ENCODE peak calls at places on chromosomes 5 and 9, in six cellular contexts. R is NCI-H146; Z is GM12865; Q is stimulated activated CD4-positive, alpha-beta T cell treated with anti-CD3 and anti-CD28 coated beads, Interleukin-1b, Interleukin-23, amount 100 ng/mL, for 4 hours; B is body of pancreas; L is activated T-cell treated with anti-CD3 and anti-CD28 coated beads for 1 hour. P is an unnamed sample.

GRCh38 chr5:66932446-66932845 is 264.2 kb downstream of the CD180 start:
- DNase-seq in R (no peak), L (no peak), B (no peak), Q (no peak), Z (no peak), P (no peak)

GRCh38 chr9:131677445-131678180 is 62.3 kb downstream of the RAPGEF1 start:
- DNase-seq in Q (no peak), Z (peak), R (no peak), B (no peak), L (no peak), P (no peak)

GRCh38 chr5:32471784-32472183 is 27.2 kb upstream of the ZFR start:
- DNase-seq in B (no peak), Q (no peak), L (no peak), Z (no peak), R (peak), P (no peak)

GRCh38 chr5:73028991-73029540 is 73.2 kb downstream of the FCHO2 start:
- DNase-seq in Q (no peak), R (no peak), L (no peak), B (no peak), Z (no peak), P (no peak)

GRCh38 chr5:148443998-148444397 is 60.2 kb downstream of the FBXO38 start:
- DNase-seq in Z (peak), R (peak), B (peak), Q (no peak), L (peak), P (peak)

GRCh38 chr9:84325347-84325982 is 15.1 kb downstream of the SLC28A3 start:
- DNase-seq in Z (no peak), Q (no peak), L (no peak), R (no peak), B (no peak), P (no peak)

GRCh38 chr5:151155149-151155776 is 2.3 kb downstream of the ANXA6 start:
- DNase-seq in R (no peak), Z (peak), L (peak), B (no peak), Q (no peak), P (peak)

GRCh38 chr5:16437974-16438373 is 27.6 kb downstream of the ZNF622 start:
- DNase-seq in B (no peak), Q (no peak), R (no peak), L (no peak), Z (no peak), P (no peak)

GRCh38 chr9:105114956-105115728 is 129.3 kb upstream of the SLC44A1 start:
- DNase-seq in B (no peak), L (no peak), Z (peak), Q (no peak), R (no peak), P (no peak)

P was measured in naive thymus-derived CD8-positive, alpha-beta T cell.